ENCODE peak calls at places on chromosomes 1 and 21, in eight cellular contexts. One of them, this sample, is unnamed.

GRCh38 chr1:180243517-180244221 is 13.6 kb downstream of the LHX4 start:
- DNase-seq in Panc1: no peak
- DNase-seq in lower lobe of right lung: peak; percentile 4
- DNase-seq in stomach: no peak
- DNase-seq in uterus: no peak
- DNase-seq in right atrium auricular region: no peak
- DNase-seq in tibial nerve: no peak
- DNase-seq in upper lobe of right lung: no peak
- DNase-seq in this sample: no peak

GRCh38 chr1:38046333-38046883 is at the start of gene POU3F1:
- DNase-seq in Panc1: no peak
- DNase-seq in lower lobe of right lung: no peak
- DNase-seq in stomach: no peak
- DNase-seq in uterus: peak; percentile 27
- DNase-seq in right atrium auricular region: no peak
- DNase-seq in tibial nerve: no peak
- DNase-seq in upper lobe of right lung: no peak
- DNase-seq in this sample: peak; percentile 28

GRCh38 chr1:16183765-16184556 is 28.1 kb upstream of the EPHA2 start:
- DNase-seq in Panc1: no peak
- DNase-seq in lower lobe of right lung: no peak
- DNase-seq in stomach: peak; percentile 64
- DNase-seq in uterus: no peak
- DNase-seq in right atrium auricular region: no peak
- DNase-seq in tibial nerve: no peak
- DNase-seq in upper lobe of right lung: peak; percentile 65
- DNase-seq in this sample: no peak

GRCh38 chr1:60657926-60658325 is 424.4 kb upstream of the NFIA start:
- DNase-seq in Panc1: no peak
- DNase-seq in lower lobe of right lung: no peak
- DNase-seq in stomach: no peak
- DNase-seq in uterus: no peak
- DNase-seq in right atrium auricular region: no peak
- DNase-seq in tibial nerve: no peak
- DNase-seq in upper lobe of right lung: no peak
- DNase-seq in this sample: no peak

GRCh38 chr1:115969509-115969908 is 6.8 kb upstream of the SLC22A15 start:
- DNase-seq in Panc1: no peak
- DNase-seq in lower lobe of right lung: no peak
- DNase-seq in stomach: no peak
- DNase-seq in uterus: no peak
- DNase-seq in right atrium auricular region: no peak
- DNase-seq in tibial nerve: no peak
- DNase-seq in upper lobe of right lung: no peak
- DNase-seq in this sample: no peak

GRCh38 chr1:184535191-184535970 is 148.6 kb downstream of the C1orf21 start:
- DNase-seq in Panc1: no peak
- DNase-seq in lower lobe of right lung: no peak
- DNase-seq in stomach: no peak
- DNase-seq in uterus: no peak
- DNase-seq in right atrium auricular region: no peak
- DNase-seq in tibial nerve: no peak
- DNase-seq in upper lobe of right lung: no peak
- DNase-seq in this sample: no peak

GRCh38 chr1:65114312-65114711 is 33.7 kb upstream of the AK4 start:
- DNase-seq in Panc1: no peak
- DNase-seq in lower lobe of right lung: no peak
- DNase-seq in stomach: no peak
- DNase-seq in uterus: peak; percentile 30
- DNase-seq in right atrium auricular region: peak; percentile 62
- DNase-seq in tibial nerve: peak; percentile 4
- DNase-seq in upper lobe of right lung: no peak
- DNase-seq in this sample: no peak

GRCh38 chr1:204659061-204659460 is 26.5 kb downstream of the LRRN2 start:
- DNase-seq in Panc1: no peak
- DNase-seq in lower lobe of right lung: no peak
- DNase-seq in stomach: no peak
- DNase-seq in uterus: no peak
- DNase-seq in right atrium auricular region: no peak
- DNase-seq in tibial nerve: no peak
- DNase-seq in upper lobe of right lung: no peak
- DNase-seq in this sample: no peak

GRCh38 chr1:169307176-169307575 is 60.4 kb downstream of the NME7 start:
- DNase-seq in Panc1: no peak
- DNase-seq in lower lobe of right lung: no peak
- DNase-seq in stomach: no peak
- DNase-seq in uterus: no peak
- DNase-seq in right atrium auricular region: no peak
- DNase-seq in tibial nerve: no peak
- DNase-seq in upper lobe of right lung: no peak
- DNase-seq in this sample: no peak

GRCh38 chr1:190067592-190067991 is 410.1 kb downstream of the BRINP3 start:
- DNase-seq in Panc1: no peak
- DNase-seq in lower lobe of right lung: no peak
- DNase-seq in stomach: no peak
- DNase-seq in uterus: no peak
- DNase-seq in right atrium auricular region: no peak
- DNase-seq in tibial nerve: no peak
- DNase-seq in upper lobe of right lung: no peak
- DNase-seq in this sample: no peak

GRCh38 chr1:72009756-72010441 is 272.4 kb downstream of the NEGR1 start:
- DNase-seq in Panc1: no peak
- DNase-seq in lower lobe of right lung: no peak
- DNase-seq in stomach: no peak
- DNase-seq in uterus: no peak
- DNase-seq in right atrium auricular region: no peak
- DNase-seq in tibial nerve: no peak
- DNase-seq in upper lobe of right lung: no peak
- DNase-seq in this sample: no peak

GRCh38 chr1:224697888-224698450 is 81.9 kb downstream of the CNIH3 start:
- DNase-seq in Panc1: no peak
- DNase-seq in lower lobe of right lung: no peak
- DNase-seq in stomach: no peak
- DNase-seq in uterus: no peak
- DNase-seq in right atrium auricular region: no peak
- DNase-seq in tibial nerve: no peak
- DNase-seq in upper lobe of right lung: no peak
- DNase-seq in this sample: no peak

GRCh38 chr1:238628130-238628529 is 737.4 kb upstream of the ZP4 start:
- DNase-seq in Panc1: no peak
- DNase-seq in lower lobe of right lung: no peak
- DNase-seq in stomach: no peak
- DNase-seq in uterus: no peak
- DNase-seq in right atrium auricular region: no peak
- DNase-seq in tibial nerve: no peak
- DNase-seq in upper lobe of right lung: no peak
- DNase-seq in this sample: no peak

GRCh38 chr1:19327736-19328135 is 15.6 kb downstream of the SLC66A1 start:
- DNase-seq in Panc1: no peak
- DNase-seq in lower lobe of right lung: no peak
- DNase-seq in stomach: no peak
- DNase-seq in uterus: no peak
- DNase-seq in right atrium auricular region: no peak
- DNase-seq in tibial nerve: no peak
- DNase-seq in upper lobe of right lung: no peak
- DNase-seq in this sample: no peak

GRCh38 chr1:173301507-173301906 is 94.4 kb upstream of the TNFSF4 start:
- DNase-seq in Panc1: no peak
- DNase-seq in lower lobe of right lung: no peak
- DNase-seq in stomach: no peak
- DNase-seq in uterus: no peak
- DNase-seq in right atrium auricular region: no peak
- DNase-seq in tibial nerve: no peak
- DNase-seq in upper lobe of right lung: no peak
- DNase-seq in this sample: no peak

GRCh38 chr1:29321176-29321575 is 84.9 kb downstream of the PTPRU start:
- DNase-seq in Panc1: no peak
- DNase-seq in lower lobe of right lung: no peak
- DNase-seq in stomach: no peak
- DNase-seq in uterus: no peak
- DNase-seq in right atrium auricular region: no peak
- DNase-seq in tibial nerve: no peak
- DNase-seq in upper lobe of right lung: no peak
- DNase-seq in this sample: no peak

GRCh38 chr21:42566524-42567180 is 53.0 kb downstream of the SLC37A1 start:
- DNase-seq in Panc1: no peak
- DNase-seq in lower lobe of right lung: peak; percentile 41
- DNase-seq in stomach: peak; percentile 24
- DNase-seq in uterus: peak; percentile 10
- DNase-seq in right atrium auricular region: no peak
- DNase-seq in tibial nerve: no peak
- DNase-seq in upper lobe of right lung: peak; percentile 53
- DNase-seq in this sample: no peak

GRCh38 chr21:16004121-16004520 is 274.3 kb downstream of the USP25 start:
- DNase-seq in Panc1: no peak
- DNase-seq in lower lobe of right lung: no peak
- DNase-seq in stomach: no peak
- DNase-seq in uterus: no peak
- DNase-seq in right atrium auricular region: no peak
- DNase-seq in tibial nerve: no peak
- DNase-seq in upper lobe of right lung: no peak
- DNase-seq in this sample: no peak

GRCh38 chr1:1777510-1777909 is 760 bp downstream of the NADK start:
- DNase-seq in Panc1: no peak
- DNase-seq in lower lobe of right lung: no peak
- DNase-seq in stomach: no peak
- DNase-seq in uterus: no peak
- DNase-seq in right atrium auricular region: peak; percentile 77
- DNase-seq in tibial nerve: peak; percentile 57
- DNase-seq in upper lobe of right lung: no peak
- DNase-seq in this sample: no peak

GRCh38 chr1:233605205-233605604 is 8.7 kb upstream of the KCNK1 start:
- DNase-seq in Panc1: no peak
- DNase-seq in lower lobe of right lung: no peak
- DNase-seq in stomach: no peak
- DNase-seq in uterus: no peak
- DNase-seq in right atrium auricular region: no peak
- DNase-seq in tibial nerve: no peak
- DNase-seq in upper lobe of right lung: no peak
- DNase-seq in this sample: no peak

DNA sequence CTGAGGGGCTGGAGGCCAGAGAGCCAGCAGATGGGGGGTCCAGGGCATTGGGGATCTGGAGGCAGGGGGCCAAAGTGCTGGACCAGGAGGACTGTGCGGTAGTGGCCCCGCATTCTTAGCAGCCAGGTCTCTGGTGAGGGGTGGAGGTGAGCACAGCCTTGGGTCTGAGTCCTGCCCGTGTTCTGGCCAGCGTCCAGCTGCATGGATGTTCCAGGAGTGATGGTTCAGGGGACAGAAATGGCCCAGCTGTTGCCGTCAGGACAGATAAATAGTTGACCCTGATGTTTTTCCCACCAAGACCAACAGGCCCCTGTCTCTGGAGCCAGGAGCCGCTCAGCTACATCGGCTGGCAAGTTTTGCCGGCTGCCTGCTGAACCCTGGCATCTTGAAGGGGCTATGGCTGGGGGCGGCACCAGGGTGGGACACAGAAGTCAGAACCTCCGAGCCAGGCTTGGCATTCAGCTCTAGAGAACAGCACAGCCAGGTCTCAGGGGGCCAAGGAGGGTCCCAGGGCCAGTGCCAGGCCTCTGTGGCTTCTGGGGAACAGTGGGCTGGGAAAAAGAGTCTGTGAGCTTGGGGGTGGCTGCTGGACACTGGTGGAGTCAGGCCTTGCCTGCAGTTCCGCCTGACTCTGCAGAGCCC is 19.4 kb upstream of the TTC34 start:
- DNase-seq in Panc1: no peak
- DNase-seq in lower lobe of right lung: no peak
- DNase-seq in stomach: no peak
- DNase-seq in uterus: no peak
- DNase-seq in right atrium auricular region: no peak
- DNase-seq in tibial nerve: no peak
- DNase-seq in upper lobe of right lung: no peak
- DNase-seq in this sample: no peak
- H3K9me3 ChIP-seq in Panc1: no peaks in the 10 kb centered on the region
- H3K9me3 ChIP-seq in lower lobe of right lung: no peaks in the 10 kb centered on the region
- H3K9me3 ChIP-seq in stomach: no peaks in the 10 kb centered on the region
- H3K9me3 ChIP-seq in uterus: no peaks in the 10 kb centered on the region
- H3K9me3 ChIP-seq in right atrium auricular region: no peaks in the 10 kb centered on the region
- H3K9me3 ChIP-seq in tibial nerve: no peaks in the 10 kb centered on the region
- H3K9me3 ChIP-seq in upper lobe of right lung: no peaks in the 10 kb centered on the region
- H3K9me3 ChIP-seq in this sample: no peaks in the 10 kb centered on the region

GRCh38 chr1:227947425-227947677 is 381 bp downstream of the WNT9A start:
- DNase-seq in Panc1: no peak
- DNase-seq in lower lobe of right lung: no peak
- DNase-seq in stomach: no peak
- DNase-seq in uterus: no peak
- DNase-seq in right atrium auricular region: no peak
- DNase-seq in tibial nerve: no peak
- DNase-seq in upper lobe of right lung: no peak
- DNase-seq in this sample: no peak
- H3K4me1 ChIP-seq in Panc1: peaks cover 40% of the 10 kb centered on the region
- H3K4me1 ChIP-seq in lower lobe of right lung: peaks cover 37% of the 10 kb centered on the region
- H3K4me1 ChIP-seq in stomach: peaks cover 56% of the 10 kb centered on the region
- H3K4me1 ChIP-seq in uterus: peaks cover 13% of the 10 kb centered on the region
- H3K4me1 ChIP-seq in right atrium auricular region: no peaks in the 10 kb centered on the region
- H3K4me1 ChIP-seq in tibial nerve: peaks cover 72% of the 10 kb centered on the region
- H3K4me1 ChIP-seq in upper lobe of right lung: peaks cover 22% of the 10 kb centered on the region
- H3K4me1 ChIP-seq in this sample: peaks cover 25% of the 10 kb centered on the region

DNA sequence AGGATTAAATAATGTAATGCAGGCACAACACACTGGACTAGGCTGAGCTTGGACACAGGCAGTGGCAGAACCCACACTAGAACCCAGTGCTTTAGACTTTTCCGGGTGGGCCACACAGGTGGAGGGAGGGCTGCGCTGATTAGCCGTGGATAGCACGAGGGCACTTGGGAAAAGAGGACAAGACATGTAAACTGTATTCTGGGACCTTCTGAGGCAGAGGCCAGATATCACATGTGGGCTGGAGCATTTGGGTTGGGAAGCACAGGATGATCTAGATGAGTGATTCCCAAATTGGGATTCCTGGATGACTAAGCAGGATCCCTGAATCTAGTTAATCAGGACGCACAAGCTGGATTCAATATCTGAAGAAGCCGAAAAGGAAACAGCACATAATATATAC is 20.3 kb upstream of the A3GALT2 start:
- DNase-seq in Panc1: no peak
- DNase-seq in lower lobe of right lung: no peak
- DNase-seq in stomach: no peak
- DNase-seq in uterus: no peak
- DNase-seq in right atrium auricular region: no peak
- DNase-seq in tibial nerve: no peak
- DNase-seq in upper lobe of right lung: no peak
- DNase-seq in this sample: no peak
- H3K4me3 ChIP-seq in Panc1: no peak overlapping the region
- H3K4me3 ChIP-seq in lower lobe of right lung: no peak overlapping the region
- H3K4me3 ChIP-seq in stomach: peak overlapping the region; percentile 3
- H3K4me3 ChIP-seq in uterus: no peak overlapping the region
- H3K4me3 ChIP-seq in right atrium auricular region: no peak overlapping the region
- H3K4me3 ChIP-seq in tibial nerve: peak overlapping the region; percentile 25
- H3K4me3 ChIP-seq in upper lobe of right lung: no peak overlapping the region
- H3K4me3 ChIP-seq in this sample: no peak overlapping the region

DNA sequence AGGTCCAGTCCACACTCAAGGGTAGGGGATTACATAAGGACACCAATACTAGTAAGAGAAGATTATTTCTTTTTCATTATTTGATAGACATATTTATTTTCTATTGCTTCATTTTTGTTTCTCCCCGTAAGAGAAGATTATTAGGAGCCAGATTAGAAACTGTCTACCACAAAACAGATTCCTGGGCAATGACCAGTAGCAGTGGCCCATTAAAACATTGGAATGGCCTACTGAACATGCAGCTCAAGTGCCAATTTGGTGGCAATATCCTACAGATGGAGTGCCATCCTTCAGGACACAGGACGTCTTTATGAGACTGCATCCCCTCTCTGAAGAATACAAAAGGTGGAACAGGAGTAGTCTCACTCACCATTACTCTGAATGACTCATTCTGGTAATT is 34.0 kb upstream of the ARHGAP29 start:
- DNase-seq in Panc1: no peak
- DNase-seq in lower lobe of right lung: no peak
- DNase-seq in stomach: no peak
- DNase-seq in uterus: no peak
- DNase-seq in right atrium auricular region: no peak
- DNase-seq in tibial nerve: no peak
- DNase-seq in upper lobe of right lung: no peak
- DNase-seq in this sample: no peak
- H3K9me3 ChIP-seq in Panc1: no peaks in the 10 kb centered on the region
- H3K9me3 ChIP-seq in lower lobe of right lung: no peaks in the 10 kb centered on the region
- H3K9me3 ChIP-seq in stomach: no peaks in the 10 kb centered on the region
- H3K9me3 ChIP-seq in uterus: no peaks in the 10 kb centered on the region
- H3K9me3 ChIP-seq in right atrium auricular region: no peaks in the 10 kb centered on the region
- H3K9me3 ChIP-seq in tibial nerve: no peaks in the 10 kb centered on the region
- H3K9me3 ChIP-seq in upper lobe of right lung: no peaks in the 10 kb centered on the region
- H3K9me3 ChIP-seq in this sample: no peaks in the 10 kb centered on the region

This sample was measured in heart right ventricle.